ENCODE peak calls at places on chromosome 10, in four cellular contexts. One of them, this sample, is unnamed. For H3K4me1, the result is how much of the 10 kb centered on the place peaks cover.

GRCh38 chr10:89702121-89702480 is 711 bp downstream of the KIF20B start:
- DNase-seq in uterus: no peak
- DNase-seq in colonic mucosa: peak
- DNase-seq in left ventricle myocardium inferior: no peak
- DNase-seq in this sample: no peak

GRCh38 chr10:69742928-69743602 is 58.6 kb upstream of the COL13A1 start:
- DNase-seq in uterus: no peak
- DNase-seq in colonic mucosa: peak
- DNase-seq in left ventricle myocardium inferior: no peak
- DNase-seq in this sample: peak

GRCh38 chr10:120422459-120422858 is 34.6 kb upstream of the PLPP4 start:
- DNase-seq in left ventricle myocardium inferior: no peak
- DNase-seq in colonic mucosa: no peak
- DNase-seq in uterus: no peak
- DNase-seq in this sample: no peak

GRCh38 chr10:23106508-23106907 is 11.1 kb downstream of the MSRB2 start:
- DNase-seq in left ventricle myocardium inferior: no peak
- DNase-seq in uterus: no peak
- DNase-seq in colonic mucosa: no peak
- DNase-seq in this sample: no peak

GRCh38 chr10:113058175-113058961 is 108.3 kb downstream of the TCF7L2 start:
- DNase-seq in colonic mucosa: peak
- DNase-seq in uterus: no peak
- DNase-seq in left ventricle myocardium inferior: no peak
- DNase-seq in this sample: peak

GRCh38 chr10:119420950-119421875 is 121.3 kb downstream of the RGS10 start:
- DNase-seq in colonic mucosa: no peak
- DNase-seq in left ventricle myocardium inferior: no peak
- DNase-seq in uterus: no peak
- DNase-seq in this sample: no peak

GRCh38 chr10:86122646-86123045 is 243.9 kb downstream of the GRID1 start:
- DNase-seq in colonic mucosa: no peak
- DNase-seq in uterus: no peak
- DNase-seq in left ventricle myocardium inferior: no peak
- DNase-seq in this sample: no peak

GRCh38 chr10:1050555-1050954 is 1.6 kb upstream of the IDI1 start:
- DNase-seq in colonic mucosa: peak
- DNase-seq in left ventricle myocardium inferior: no peak
- DNase-seq in uterus: no peak
- DNase-seq in this sample: peak

GRCh38 chr10:30014511-30014910 is 44.9 kb downstream of the JCAD start:
- DNase-seq in colonic mucosa: no peak
- DNase-seq in left ventricle myocardium inferior: no peak
- DNase-seq in uterus: no peak
- DNase-seq in this sample: no peak

GRCh38 chr10:97399843-97400545 is 1.1 kb downstream of the RRP12 start:
- DNase-seq in uterus: no peak
- DNase-seq in left ventricle myocardium inferior: no peak
- DNase-seq in colonic mucosa: peak
- DNase-seq in this sample: peak

GRCh38 chr10:86330778-86331763 is 35.5 kb downstream of the GRID1 start:
- DNase-seq in left ventricle myocardium inferior: no peak
- DNase-seq in uterus: no peak
- DNase-seq in colonic mucosa: no peak
- DNase-seq in this sample: no peak

GRCh38 chr10:98815039-98815660 is 368.4 kb upstream of the HPS1 start:
- DNase-seq in uterus: no peak
- DNase-seq in left ventricle myocardium inferior: no peak
- DNase-seq in colonic mucosa: no peak
- DNase-seq in this sample: no peak

GRCh38 chr10:88115406-88115805 is 252.0 kb downstream of the PTEN start:
- DNase-seq in uterus: no peak
- DNase-seq in left ventricle myocardium inferior: no peak
- DNase-seq in colonic mucosa: no peak
- DNase-seq in this sample: no peak

GRCh38 chr10:113053881-113054280 is 103.8 kb downstream of the TCF7L2 start:
- DNase-seq in uterus: no peak
- DNase-seq in colonic mucosa: no peak
- DNase-seq in left ventricle myocardium inferior: no peak
- DNase-seq in this sample: no peak

GRCh38 chr10:93512565-93512964 is 16.2 kb downstream of the CEP55 start:
- DNase-seq in uterus: no peak
- DNase-seq in colonic mucosa: no peak
- DNase-seq in left ventricle myocardium inferior: no peak
- DNase-seq in this sample: no peak

GRCh38 chr10:105974803-105975456 is 1189.6 kb downstream of the SORCS1 start:
- DNase-seq in uterus: no peak
- DNase-seq in colonic mucosa: no peak
- DNase-seq in left ventricle myocardium inferior: no peak
- DNase-seq in this sample: peak

GRCh38 chr10:13949844-13950542 is 363.2 kb downstream of the PRPF18 start:
- DNase-seq in colonic mucosa: no peak
- DNase-seq in left ventricle myocardium inferior: no peak
- DNase-seq in uterus: no peak
- DNase-seq in this sample: no peak

GRCh38 chr10:75782463-75783248 is 351.2 kb downstream of the LRMDA start:
- DNase-seq in uterus: no peak
- DNase-seq in colonic mucosa: no peak
- DNase-seq in left ventricle myocardium inferior: no peak
- DNase-seq in this sample: no peak

GRCh38 chr10:32979041-32979440 is 21.0 kb upstream of the ITGB1 start:
- DNase-seq in uterus: no peak
- DNase-seq in left ventricle myocardium inferior: no peak
- DNase-seq in colonic mucosa: no peak
- DNase-seq in this sample: no peak

GRCh38 chr10:130816116-130816901 is 495.2 kb downstream of the TCERG1L start:
- DNase-seq in uterus: no peak
- DNase-seq in left ventricle myocardium inferior: no peak
- DNase-seq in colonic mucosa: no peak
- DNase-seq in this sample: no peak

GRCh38 chr10:50473756-50474155 is 150.0 kb downstream of the SGMS1 start:
- DNase-seq in colonic mucosa: no peak
- DNase-seq in uterus: no peak
- DNase-seq in left ventricle myocardium inferior: no peak
- DNase-seq in this sample: no peak

GRCh38 chr10:60189861-60190475 is 199.7 kb downstream of the ANK3 start:
- DNase-seq in uterus: no peak
- DNase-seq in colonic mucosa: no peak
- DNase-seq in left ventricle myocardium inferior: no peak
- DNase-seq in this sample: no peak

GRCh38 chr10:75428434-75429158 is 2.8 kb upstream of the LRMDA start:
- DNase-seq in uterus: no peak
- DNase-seq in left ventricle myocardium inferior: no peak
- DNase-seq in colonic mucosa: no peak
- DNase-seq in this sample: no peak

GRCh38 chr10:57692255-57692980 is 575.3 kb downstream of the IPMK start:
- DNase-seq in colonic mucosa: no peak
- DNase-seq in uterus: no peak
- DNase-seq in left ventricle myocardium inferior: no peak
- DNase-seq in this sample: no peak

GRCh38 chr10:43890124-43890523 is 241.4 kb upstream of the ZNF32 start:
- DNase-seq in left ventricle myocardium inferior: no peak
- DNase-seq in uterus: no peak
- DNase-seq in colonic mucosa: no peak
- DNase-seq in this sample: no peak

GRCh38 chr10:57336865-57337264 is 930.8 kb downstream of the IPMK start:
- DNase-seq in left ventricle myocardium inferior: no peak
- DNase-seq in colonic mucosa: no peak
- DNase-seq in uterus: no peak
- DNase-seq in this sample: no peak

DNA sequence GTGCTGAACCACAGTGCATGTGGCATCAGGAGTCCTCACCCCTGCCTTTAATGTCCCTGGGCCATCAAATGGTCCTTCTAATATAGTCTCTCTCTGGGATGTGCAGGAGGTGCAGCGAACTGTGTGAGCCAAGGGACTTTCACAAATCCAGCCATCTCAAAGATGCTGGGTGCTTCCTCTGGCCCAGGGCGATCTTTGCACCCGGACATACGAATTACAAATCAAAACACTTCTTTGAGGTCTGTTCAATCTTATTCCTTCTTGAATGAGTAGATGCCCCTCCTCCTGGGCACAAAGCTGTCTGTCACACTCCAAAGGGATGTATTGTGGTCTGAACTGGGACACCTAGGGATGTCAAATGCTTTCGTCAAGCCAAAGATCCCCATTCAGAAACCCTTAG is 60.6 kb downstream of the VSTM4 start:
- DNase-seq in uterus: no peak
- DNase-seq in colonic mucosa: no peak
- DNase-seq in left ventricle myocardium inferior: no peak
- DNase-seq in this sample: no peak
- H3K4me1 ChIP-seq in uterus: under half
- H3K4me1 ChIP-seq in colonic mucosa: under half
- H3K4me1 ChIP-seq in left ventricle myocardium inferior: half or more
- H3K4me1 ChIP-seq in this sample: under half

GRCh38 chr10:72333111-72334012 is 21.4 kb downstream of the DNAJB12 start:
- DNase-seq in uterus: no peak
- DNase-seq in left ventricle myocardium inferior: peak
- DNase-seq in colonic mucosa: no peak
- DNase-seq in this sample: no peak
- H3K27ac ChIP-seq in uterus: peak
- H3K27ac ChIP-seq in left ventricle myocardium inferior: peak
- H3K27ac ChIP-seq in colonic mucosa: peak
- H3K27ac ChIP-seq in this sample: peak

DNA sequence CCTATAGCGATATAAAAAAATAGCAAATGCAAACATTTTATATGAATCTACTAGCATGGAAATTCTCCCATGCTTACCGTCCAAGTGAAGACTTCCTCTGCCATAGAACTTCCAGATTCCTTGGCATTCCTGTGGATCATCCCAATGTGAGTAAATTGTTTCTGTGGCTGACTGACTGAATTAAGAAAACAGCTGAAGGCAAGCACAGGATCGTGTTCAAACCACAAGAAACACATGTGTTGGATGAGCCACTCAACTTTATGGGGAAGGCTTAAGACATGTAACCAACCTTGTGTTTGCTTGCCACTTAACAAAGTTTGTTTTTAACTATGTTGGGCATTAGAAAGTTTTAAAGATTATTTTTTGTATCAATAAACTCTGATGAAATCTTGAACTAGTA is 2.6 kb upstream of the MYPN start:
- DNase-seq in left ventricle myocardium inferior: no peak
- DNase-seq in uterus: no peak
- DNase-seq in colonic mucosa: no peak
- DNase-seq in this sample: no peak
- H3K4me3 ChIP-seq in left ventricle myocardium inferior: no peak
- H3K4me3 ChIP-seq in uterus: no peak
- H3K4me3 ChIP-seq in colonic mucosa: no peak
- H3K4me3 ChIP-seq in this sample: no peak

GRCh38 chr10:124598773-124599587 is 137.4 kb downstream of the LHPP start:
- DNase-seq in uterus: no peak
- DNase-seq in left ventricle myocardium inferior: no peak
- DNase-seq in colonic mucosa: no peak
- DNase-seq in this sample: no peak

GRCh38 chr10:124600051-124600880 is 138.6 kb downstream of the LHPP start:
- DNase-seq in uterus: no peak
- DNase-seq in left ventricle myocardium inferior: no peak
- DNase-seq in colonic mucosa: no peak
- DNase-seq in this sample: no peak

GRCh38 chr10:124601016-124601415 is 139.4 kb downstream of the LHPP start:
- DNase-seq in left ventricle myocardium inferior: no peak
- DNase-seq in uterus: no peak
- DNase-seq in colonic mucosa: no peak
- DNase-seq in this sample: no peak

GRCh38 chr10:124598196-124598595 is 136.6 kb downstream of the LHPP start:
- DNase-seq in uterus: no peak
- DNase-seq in colonic mucosa: no peak
- DNase-seq in left ventricle myocardium inferior: no peak
- DNase-seq in this sample: no peak

GRCh38 chr10:124599588-124600050 is 138.0 kb downstream of the LHPP start:
- DNase-seq in uterus: no peak
- DNase-seq in left ventricle myocardium inferior: no peak
- DNase-seq in colonic mucosa: no peak
- DNase-seq in this sample: no peak
- H3K4me1 ChIP-seq in uterus: under half
- H3K4me1 ChIP-seq in left ventricle myocardium inferior: under half
- H3K4me1 ChIP-seq in colonic mucosa: under half
- H3K4me1 ChIP-seq in this sample: under half

DNA sequence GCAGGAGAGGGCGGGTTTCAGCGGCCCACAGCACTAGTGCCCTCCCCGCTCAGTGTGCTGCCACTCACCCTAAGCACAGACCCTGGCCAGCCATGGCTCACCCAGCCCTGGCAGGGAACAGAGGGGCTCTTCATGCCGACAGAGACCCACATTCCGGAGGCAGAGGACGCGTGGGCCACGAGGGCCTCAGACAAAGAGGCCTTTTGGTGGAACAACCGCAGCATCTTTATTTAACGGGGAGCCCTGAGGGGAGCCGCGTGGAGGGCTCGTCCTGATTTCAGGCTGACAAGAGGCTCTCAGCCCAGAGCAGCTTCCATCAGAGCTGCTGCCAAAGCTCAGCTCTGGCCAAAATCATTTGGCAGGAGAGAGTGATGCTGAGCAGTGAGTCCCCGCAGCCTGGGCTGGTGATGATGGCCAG is 127.8 kb downstream of the SH3PXD2A start:
- DNase-seq in left ventricle myocardium inferior: peak
- DNase-seq in colonic mucosa: no peak
- DNase-seq in uterus: peak
- DNase-seq in this sample: no peak
- H3K27ac ChIP-seq in left ventricle myocardium inferior: peak
- H3K27ac ChIP-seq in colonic mucosa: no peak
- H3K27ac ChIP-seq in uterus: no peak
- H3K27ac ChIP-seq in this sample: no peak

GRCh38 chr10:126434235-126434634 is 46.0 kb upstream of the ADAM12 start:
- DNase-seq in uterus: no peak
- DNase-seq in left ventricle myocardium inferior: no peak
- DNase-seq in colonic mucosa: no peak
- DNase-seq in this sample: no peak
- H3K4me3 ChIP-seq in uterus: no peak
- H3K4me3 ChIP-seq in left ventricle myocardium inferior: no peak
- H3K4me3 ChIP-seq in colonic mucosa: no peak
- H3K4me3 ChIP-seq in this sample: no peak

DNA sequence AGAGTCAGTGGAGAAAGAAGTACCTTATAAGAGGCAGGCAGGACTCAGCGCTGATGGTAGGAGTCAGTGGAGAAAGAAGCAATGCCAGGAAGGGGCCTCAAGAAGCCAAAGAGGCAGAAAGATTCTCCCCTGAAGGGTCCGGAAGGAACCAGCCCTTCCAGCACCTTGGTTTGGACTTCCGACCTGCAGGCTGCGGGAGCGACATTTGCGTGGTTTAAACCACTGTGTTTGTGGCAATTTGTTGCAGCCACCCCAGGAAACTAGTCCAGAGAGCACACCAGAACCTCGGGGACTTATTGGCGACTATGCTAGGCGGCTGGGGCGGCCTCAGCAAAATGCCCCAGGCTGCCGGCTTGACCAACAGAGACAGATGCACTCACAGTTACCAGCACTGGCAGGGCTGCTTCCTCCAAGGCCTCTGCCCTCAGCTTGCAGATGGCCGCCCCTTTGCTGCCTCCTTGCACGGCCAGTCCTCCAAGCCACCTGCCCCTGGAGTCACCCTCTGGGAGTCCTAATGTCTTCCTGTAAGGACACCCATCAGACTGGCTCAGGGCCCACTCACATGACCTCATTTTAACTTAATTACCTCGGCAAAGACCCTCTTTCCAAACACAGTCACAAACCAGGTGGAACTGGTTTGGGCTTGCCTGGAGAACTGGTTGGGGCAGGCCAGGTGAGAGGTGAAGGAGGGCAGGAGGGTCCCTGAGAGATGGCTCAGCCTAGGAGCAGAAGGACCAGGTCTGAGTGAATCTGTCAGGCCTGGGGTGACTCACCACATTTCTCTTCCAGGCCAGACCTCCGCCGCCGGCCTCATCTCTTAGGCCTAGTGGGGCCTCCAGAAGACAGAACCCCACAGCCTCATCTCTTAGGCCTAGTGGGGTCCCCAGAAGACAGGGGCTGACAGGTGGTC is 26.1 kb downstream of the CALML3 start:
- DNase-seq in left ventricle myocardium inferior: peak
- DNase-seq in colonic mucosa: peak
- DNase-seq in uterus: no peak
- DNase-seq in this sample: no peak
- H3K4me1 ChIP-seq in left ventricle myocardium inferior: under half
- H3K4me1 ChIP-seq in colonic mucosa: under half
- H3K4me1 ChIP-seq in uterus: under half
- H3K4me1 ChIP-seq in this sample: under half

This sample was measured in small intestine.